ENCODE peak calls at places on chromosomes 7 and 10, in six cellular contexts. J is HFF-Myc, Y is prostate gland, C is fibroblast of mammary gland, Q is brain microvascular endothelial cell, M is PC-3. S is an unnamed sample.

GRCh38 chr7:37040330-37040729 is 316.0 kb upstream of the AOAH start:
- DNase-seq in J (no peak), Y (peak), Q (no peak), M (no peak), C (no peak), S (no peak)

GRCh38 chr7:86939197-86939814 is 120.1 kb downstream of the ELAPOR2 start:
- DNase-seq in Q (peak), Y (peak), M (peak), J (peak), C (peak), S (peak)

GRCh38 chr10:47415520-47416304 is 31.6 kb upstream of the ZNF488 start:
- DNase-seq in Y (no peak), M (no peak), Q (no peak), C (no peak), J (no peak), S (no peak)

GRCh38 chr10:74932648-74933047 is 106.2 kb downstream of the KAT6B start:
- DNase-seq in M (peak), Q (no peak), C (peak), Y (no peak), J (no peak), S (no peak)

GRCh38 chr7:36161996-36162395 is 8.9 kb downstream of the EEPD1 start:
- DNase-seq in Y (no peak), M (peak), Q (no peak), C (no peak), J (no peak), S (no peak)

GRCh38 chr10:30074933-30075332 is 15.5 kb upstream of the JCAD start:
- DNase-seq in M (no peak), C (no peak), Y (no peak), Q (no peak), J (no peak), S (no peak)

GRCh38 chr7:141203177-141203576 is 129.3 kb downstream of the TMEM178B start:
- DNase-seq in C (no peak), Y (no peak), M (no peak), Q (no peak), J (no peak), S (no peak)

GRCh38 chr10:27998178-27998953 is 513 bp downstream of the ODAD2 start:
- DNase-seq in Q (peak), M (peak), C (no peak), J (no peak), Y (peak), S (no peak)

GRCh38 chr10:123451607-123452245 is 214.4 kb upstream of the GPR26 start:
- DNase-seq in C (no peak), Q (no peak), M (no peak), Y (no peak), J (no peak), S (no peak)

GRCh38 chr10:115572740-115573455 is 479.7 kb downstream of the ATRNL1 start:
- DNase-seq in C (no peak), Q (no peak), J (no peak), Y (no peak), M (no peak), S (no peak)

GRCh38 chr7:35982600-35982999 is 170.5 kb upstream of the EEPD1 start:
- DNase-seq in C (no peak), Q (no peak), M (no peak), J (no peak), Y (no peak), S (no peak)

GRCh38 chr10:48890904-48891839 is 48.5 kb downstream of the LRRC18 start:
- DNase-seq in J (no peak), M (no peak), C (peak), Y (no peak), Q (no peak), S (no peak)

GRCh38 chr10:7738536-7739407 is 35.7 kb downstream of the ITIH2 start:
- DNase-seq in C (no peak), Q (no peak), M (no peak), Y (no peak), J (no peak), S (no peak)

GRCh38 chr10:89655722-89656121 is 10.7 kb upstream of the PANK1 start:
- DNase-seq in Q (no peak), C (no peak), M (no peak), J (no peak), Y (no peak), S (no peak)

GRCh38 chr10:95485445-95485844 is 75.7 kb downstream of the SORBS1 start:
- DNase-seq in Y (no peak), Q (no peak), M (no peak), J (no peak), C (no peak), S (no peak)

GRCh38 chr7:30142710-30143109 is 7.9 kb downstream of the MTURN start:
- DNase-seq in M (peak), Y (no peak), Q (peak), J (no peak), C (peak), S (no peak)

GRCh38 chr10:95260397-95260881 is 30.4 kb downstream of the PDLIM1 start:
- DNase-seq in J (peak), Y (no peak), Q (peak), M (peak), C (peak), S (peak)

GRCh38 chr7:72080865-72081264 is 331.3 kb downstream of the CALN1 start:
- DNase-seq in Y (no peak), C (no peak), J (no peak), Q (no peak), M (no peak), S (no peak)

GRCh38 chr7:29609162-29610030 is 45.8 kb downstream of the PRR15 start:
- DNase-seq in Q (no peak), C (peak), M (peak), J (no peak), Y (no peak), S (no peak)

GRCh38 chr10:65793738-65794425 is 1132.0 kb upstream of the LRRTM3 start:
- DNase-seq in J (no peak), M (peak), C (no peak), Q (no peak), Y (peak), S (no peak)

GRCh38 chr7:17009007-17009719 is 127.4 kb upstream of the AGR3 start:
- DNase-seq in J (no peak), C (peak), Q (no peak), Y (no peak), M (peak), S (no peak)

GRCh38 chr7:46512901-46513431 is 591.9 kb upstream of the IGFBP3 start:
- DNase-seq in M (no peak), Q (no peak), J (peak), Y (no peak), C (peak), S (no peak)

GRCh38 chr7:1447551-1448244 is 11.6 kb downstream of the MICALL2 start:
- DNase-seq in C (no peak), M (no peak), Y (no peak), Q (no peak), J (no peak), S (no peak)

GRCh38 chr10:60192986-60193385 is 196.7 kb downstream of the ANK3 start:
- DNase-seq in Q (no peak), J (no peak), Y (no peak), M (no peak), C (no peak), S (no peak)

GRCh38 chr7:135509589-135509838 is 388 bp downstream of the CNOT4 start:
- DNase-seq in J (no peak), M (no peak), Y (no peak), C (peak), Q (no peak), S (no peak)

GRCh38 chr10:16927536-16927935 is 110.3 kb upstream of the RSU1 start:
- DNase-seq in Q (no peak), J (no peak), C (no peak), Y (no peak), M (no peak), S (no peak)

GRCh38 chr7:120966961-120967360 is 16.4 kb downstream of the ING3 start:
- DNase-seq in M (no peak), J (no peak), Q (no peak), Y (no peak), C (no peak), S (no peak)

GRCh38 chr10:21372651-21373410 is 152.7 kb downstream of the SKIDA1 start:
- DNase-seq in C (peak), J (peak), Y (peak), Q (peak), M (peak), S (peak)

GRCh38 chr10:16891375-16892313 is 74.4 kb upstream of the RSU1 start:
- DNase-seq in C (peak), Y (no peak), M (peak), Q (peak), J (no peak), S (peak)

GRCh38 chr7:149422914-149423285 is 38.0 kb downstream of the ZNF777 start:
- DNase-seq in C (no peak), M (no peak), Q (no peak), J (no peak), Y (no peak), S (no peak)

GRCh38 chr7:12951397-12951801 is 264.0 kb downstream of the ARL4A start:
- DNase-seq in Y (no peak), M (peak), Q (peak), C (peak), J (peak), S (peak)

GRCh38 chr10:124325998-124326636 is 92.6 kb downstream of the OAT start:
- DNase-seq in Q (no peak), J (no peak), M (no peak), C (no peak), Y (no peak), S (no peak)

GRCh38 chr7:157599491-157599890 is 262.7 kb downstream of the DNAJB6 start:
- DNase-seq in C (no peak), Y (no peak), M (no peak), Q (no peak), J (no peak), S (no peak)

DNA sequence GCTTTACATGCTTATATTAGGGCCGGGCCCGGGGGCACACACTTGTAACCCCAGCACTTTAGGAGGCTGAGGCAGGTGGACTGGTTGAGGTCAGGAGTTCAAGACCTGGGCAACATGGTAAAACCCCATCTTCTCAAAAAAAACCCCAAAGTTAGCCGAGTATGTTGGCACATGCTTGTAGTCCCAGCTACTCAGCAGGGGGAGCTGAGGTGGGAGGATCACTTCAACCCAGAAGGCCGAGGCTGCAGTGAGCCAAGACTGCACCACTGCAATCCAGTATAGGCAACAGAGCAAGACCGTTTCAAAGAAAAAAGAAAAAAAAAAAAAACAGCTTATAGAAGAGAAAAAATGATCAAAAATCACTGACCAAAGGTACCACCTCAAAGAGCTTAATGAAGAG is 63.1 kb downstream of the AMZ1 start:
- DNase-seq in Q (no peak), C (no peak), J (no peak), Y (no peak), M (no peak), S (no peak)
- TF ChIP-seq CTCF in Q (no peak), C (no peak), J (no peak), Y (no peak), M (no peak), S (no peak)

DNA sequence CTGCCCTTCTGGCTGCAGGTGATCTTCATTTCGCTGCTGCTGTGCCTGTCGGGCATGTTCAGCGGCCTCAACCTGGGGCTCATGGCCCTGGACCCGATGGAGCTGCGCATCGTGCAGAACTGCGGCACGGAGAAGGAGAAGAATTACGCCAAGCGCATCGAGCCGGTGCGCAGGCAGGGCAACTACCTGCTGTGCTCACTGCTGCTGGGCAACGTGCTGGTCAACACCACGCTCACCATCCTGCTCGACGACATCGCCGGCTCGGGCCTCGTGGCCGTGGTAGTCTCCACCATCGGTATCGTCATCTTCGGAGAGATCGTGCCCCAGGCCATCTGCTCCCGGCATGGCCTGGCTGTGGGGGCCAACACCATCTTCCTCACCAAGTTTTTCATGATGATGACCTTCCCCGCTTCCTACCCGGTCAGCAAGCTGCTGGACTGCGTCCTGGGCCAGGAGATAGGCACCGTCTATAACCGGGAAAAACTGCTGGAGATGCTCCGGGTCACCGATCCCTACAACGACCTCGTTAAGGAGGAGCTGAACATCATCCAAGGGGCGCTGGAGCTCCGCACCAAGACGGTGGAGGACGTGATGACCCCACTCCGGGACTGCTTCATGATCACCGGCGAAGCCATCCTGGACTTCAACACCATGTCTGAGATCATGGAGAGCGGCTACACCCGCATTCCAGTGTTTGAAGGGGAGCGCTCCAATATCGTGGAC is 1.3 kb downstream of the CNNM2 start:
- DNase-seq in Y (no peak), Q (no peak), J (no peak), M (no peak), C (peak), S (no peak)
- TF ChIP-seq CTCF in Y (no peak), Q (no peak), J (no peak), M (no peak), C (no peak), S (no peak)

DNA sequence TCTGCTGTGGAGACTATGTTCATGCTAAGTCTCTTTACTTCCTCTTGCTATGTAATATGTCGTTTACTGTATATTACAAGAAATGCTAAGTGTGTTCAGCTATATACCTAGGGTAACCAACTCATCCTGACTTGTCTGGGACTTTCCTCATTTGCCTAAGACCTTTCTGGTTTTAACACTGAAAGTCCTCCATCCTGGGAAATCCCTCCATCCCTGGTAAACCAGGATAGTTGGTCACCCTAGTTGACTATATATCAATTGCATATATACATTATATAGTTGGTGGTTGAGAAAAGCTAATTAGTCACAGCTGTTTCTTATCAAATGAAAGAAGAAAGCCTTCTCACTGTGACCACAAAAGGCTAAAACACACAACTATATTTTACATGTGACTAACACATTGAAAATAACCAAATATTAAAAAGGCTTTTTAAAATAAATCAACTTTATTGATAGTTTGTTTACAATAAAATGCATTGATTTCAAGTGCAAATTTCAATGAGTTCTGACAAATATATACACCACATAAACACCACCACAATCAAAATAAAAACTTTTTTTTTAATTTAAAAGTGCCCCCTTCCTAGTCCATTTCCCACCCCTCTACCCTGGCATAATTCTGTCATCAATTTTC is 167.7 kb upstream of the INHBA start:
- DNase-seq in Y (no peak), J (no peak), C (peak), M (no peak), Q (no peak), S (no peak)
- TF ChIP-seq CTCF in Y (no peak), J (no peak), C (no peak), M (no peak), Q (no peak), S (no peak)

GRCh38 chr10:15744217-15744865 is 24.6 kb upstream of the ITGA8 start:
- DNase-seq in M (peak), C (peak), Q (peak), Y (no peak), J (peak), S (no peak)
- TF ChIP-seq CTCF in M (peak), C (peak), Q (peak), Y (peak), J (peak), S (peak)

DNA sequence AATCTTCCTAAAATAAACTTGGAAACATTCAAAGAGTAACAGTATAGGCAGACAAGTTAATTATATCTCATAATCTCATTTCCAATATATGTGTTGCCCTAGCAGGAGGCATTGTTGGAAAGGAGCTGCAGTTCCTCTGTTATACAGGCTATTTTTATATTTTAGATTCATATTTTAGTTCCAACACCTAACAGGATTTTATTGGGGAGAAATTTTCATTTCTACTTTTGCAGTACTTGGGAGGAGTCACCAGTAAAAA is 19.3 kb downstream of the VOPP1 start:
- DNase-seq in Q (no peak), M (no peak), Y (no peak), J (no peak), C (no peak), S (no peak)
- TF ChIP-seq CTCF in Q (no peak), M (no peak), Y (no peak), J (no peak), C (no peak), S (no peak)

GRCh38 chr10:68900427-68901105 is 549 bp upstream of the DDX50 start:
- DNase-seq in J (peak), Y (no peak), C (no peak), Q (peak), M (no peak), S (peak)

GRCh38 chr10:68902382-68902781 is 1.3 kb downstream of the DDX50 start:
- DNase-seq in Y (no peak), Q (no peak), J (no peak), C (no peak), M (no peak), S (no peak)

GRCh38 chr10:68897336-68897741 is 3.8 kb upstream of the DDX50 start:
- DNase-seq in M (peak), C (peak), Q (peak), Y (peak), J (peak), S (no peak)

GRCh38 chr10:68899186-68899745 is 1.8 kb upstream of the DDX50 start:
- DNase-seq in J (no peak), C (no peak), Q (no peak), Y (no peak), M (no peak), S (no peak)

DNA sequence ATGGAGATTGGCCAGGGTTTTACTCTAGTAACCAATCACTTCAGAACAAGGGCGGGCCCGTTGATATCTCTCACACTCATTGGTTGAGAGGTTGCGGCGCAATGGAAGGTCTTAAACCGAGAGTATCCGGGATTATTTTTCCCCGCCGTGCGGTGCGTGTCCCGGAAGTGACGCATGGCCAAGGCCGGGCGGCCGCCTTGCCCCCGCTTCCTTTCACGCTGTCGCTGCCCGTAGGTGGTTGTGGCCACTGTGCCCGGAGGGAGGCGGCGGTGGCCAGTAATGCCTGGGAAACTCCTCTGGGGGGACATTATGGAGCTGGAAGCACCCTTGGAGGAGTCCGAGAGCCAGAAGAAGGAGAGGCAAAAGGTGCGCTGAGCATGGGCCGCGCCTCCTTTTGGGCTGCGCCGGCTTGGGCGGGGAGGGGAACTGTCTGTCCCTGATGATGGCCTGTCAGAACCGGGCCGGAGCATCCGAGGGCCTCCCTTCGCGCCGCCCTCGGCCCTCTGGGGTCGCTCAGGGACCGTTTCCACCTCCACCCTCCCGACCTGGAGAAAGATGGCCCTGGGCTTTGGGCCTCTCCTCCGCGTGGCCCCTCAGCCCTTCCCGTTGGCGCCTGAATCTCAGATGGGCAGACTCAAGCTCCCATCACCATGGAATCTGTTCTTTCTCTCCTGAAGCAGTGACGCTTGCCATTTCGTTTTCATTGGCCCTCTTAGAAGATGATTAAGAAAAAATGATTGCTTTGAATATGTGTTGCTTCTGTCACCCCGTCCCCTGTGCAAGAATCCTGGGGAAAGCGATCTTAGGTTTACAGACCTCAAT is at the start of gene DDX50:
- DNase-seq in C (peak), Q (peak), J (peak), M (peak), Y (peak), S (peak)
- TF ChIP-seq CTCF in C (no peak), Q (peak), J (no peak), M (no peak), Y (no peak), S (no peak)

DNA sequence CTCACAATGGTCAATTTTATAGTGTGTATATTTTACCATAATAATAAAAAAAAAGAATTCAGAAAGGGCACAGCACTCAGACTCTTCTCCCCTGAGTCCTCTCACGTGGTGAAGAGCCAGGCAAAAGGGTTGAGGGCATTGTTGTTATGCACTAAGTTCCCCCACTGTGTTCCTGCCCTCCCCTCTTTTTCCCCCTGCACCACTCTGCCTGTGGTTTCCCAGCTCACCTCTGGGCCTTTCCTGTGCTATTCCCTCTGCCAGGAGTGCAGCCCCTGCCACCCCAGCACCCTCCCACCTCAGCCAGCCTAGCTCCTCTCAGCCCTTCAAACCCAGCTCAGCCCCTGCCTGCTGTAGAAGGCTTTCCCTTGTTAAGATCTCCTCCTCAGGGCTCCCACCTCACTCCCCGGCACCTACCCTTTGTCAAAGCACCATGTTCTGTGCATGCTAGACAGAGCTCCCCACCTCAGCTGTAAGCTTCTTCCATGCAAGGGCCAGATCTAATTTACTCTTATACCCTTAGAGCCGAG is 108.5 kb downstream of the KCNMA1 start:
- DNase-seq in J (no peak), Y (no peak), M (no peak), C (no peak), Q (no peak), S (no peak)
- TF ChIP-seq CTCF in J (no peak), Y (no peak), M (no peak), C (no peak), Q (no peak), S (no peak)

S was measured in BJ.